ENCODE peak calls at places on chromosome 7, in nine cellular contexts. O is A549, G is stomach, D is HepG2, T is sigmoid colon, M is transverse colon, J is suprapubic skin, S is ovary, E is GM12878. B is an unnamed sample.
A peak's percentile ranks its signal among the peaks of the same experiment; 100 is the strongest.

GRCh38 chr7:6256709-6257535 is 15.5 kb downstream of the CYTH3 start:
- DNase-seq in S (no peak), O (no peak), J (peak; percentile 86), M (peak; percentile 22), E (peak; percentile 89), D (peak; percentile 36), T (no peak), G (no peak), B (peak; percentile 34)

GRCh38 chr7:12923971-12924370 is 236.5 kb downstream of the ARL4A start:
- DNase-seq in E (no peak), D (no peak), S (no peak), T (no peak), O (no peak), M (no peak), J (no peak), G (no peak), B (no peak)

GRCh38 chr7:28882896-28883470 is 75.1 kb downstream of the TRIL start:
- DNase-seq in M (peak; percentile 11), E (no peak), J (no peak), O (no peak), D (no peak), G (no peak), S (no peak), T (no peak), B (no peak)

GRCh38 chr7:19015066-19015465 is 102.4 kb downstream of the TWIST1 start:
- DNase-seq in T (no peak), E (no peak), S (no peak), D (no peak), M (no peak), O (no peak), J (no peak), G (no peak), B (no peak)

GRCh38 chr7:40742270-40742669 is 607.5 kb downstream of the SUGCT start:
- DNase-seq in T (no peak), G (no peak), D (no peak), M (no peak), E (no peak), J (no peak), O (no peak), S (no peak), B (no peak)

GRCh38 chr7:142549007-142549406 is 200.3 kb upstream of the PRSS1 start:
- DNase-seq in T (no peak), M (no peak), J (no peak), O (no peak), D (no peak), S (no peak), G (no peak), E (no peak), B (no peak)

GRCh38 chr7:127938588-127938987 is 92.6 kb downstream of the LRRC4 start:
- DNase-seq in E (no peak), T (no peak), O (no peak), M (no peak), S (no peak), D (no peak), G (no peak), J (no peak), B (no peak)

GRCh38 chr7:114825423-114825951 is 96.4 kb upstream of the MDFIC start:
- DNase-seq in D (no peak), O (no peak), M (no peak), G (no peak), S (no peak), J (no peak), T (no peak), E (no peak), B (no peak)

GRCh38 chr7:378551-379455 is 88.8 kb downstream of the FOXL3 start:
- DNase-seq in G (peak; percentile 75), E (no peak), J (peak; percentile 73), O (no peak), S (no peak), D (no peak), T (peak; percentile 68), M (peak; percentile 72), B (no peak)

GRCh38 chr7:2111568-2111967 is 121.2 kb downstream of the MAD1L1 start:
- DNase-seq in T (no peak), G (no peak), S (peak; percentile 23), M (no peak), D (no peak), E (no peak), J (no peak), O (no peak), B (no peak)

GRCh38 chr7:89238156-89238555 is 442.6 kb upstream of the TEX47 start:
- DNase-seq in M (no peak), S (no peak), O (no peak), J (no peak), D (no peak), G (no peak), E (no peak), T (no peak), B (no peak)

GRCh38 chr7:16951483-16952080 is 69.8 kb upstream of the AGR3 start:
- DNase-seq in M (no peak), E (no peak), G (no peak), J (no peak), S (no peak), O (no peak), D (no peak), T (no peak), B (no peak)

GRCh38 chr7:22576941-22577927 is 77.2 kb upstream of the STEAP1B start:
- DNase-seq in G (no peak), O (no peak), E (no peak), D (no peak), S (no peak), M (no peak), T (peak; percentile 79), J (no peak), B (peak; percentile 75)

GRCh38 chr7:114678116-114678515 is 243.8 kb upstream of the MDFIC start:
- DNase-seq in G (no peak), T (no peak), E (no peak), O (no peak), D (no peak), S (no peak), J (no peak), M (no peak), B (no peak)

GRCh38 chr7:73734619-73735525 is 3.7 kb downstream of the ABHD11 start:
- DNase-seq in D (peak; percentile 77), S (no peak), T (peak; percentile 86), M (peak; percentile 94), E (peak; percentile 49), G (peak; percentile 92), J (peak; percentile 87), O (peak; percentile 80), B (peak; percentile 58)

GRCh38 chr7:3194501-3195141 is 106.4 kb upstream of the SDK1 start:
- DNase-seq in T (no peak), D (peak; percentile 97), O (peak; percentile 85), S (peak; percentile 69), E (no peak), M (no peak), G (no peak), J (no peak), B (no peak)

GRCh38 chr7:31023877-31024276 is 28.2 kb upstream of the ADCYAP1R1 start:
- DNase-seq in D (no peak), E (peak; percentile 11), G (no peak), O (no peak), J (no peak), M (no peak), S (no peak), T (no peak), B (no peak)
- TF ChIP-seq EP300 in D (no peak), E (no peak), G (no peak), O (no peak), J (no peak), M (no peak), S (no peak), T (no peak), B (no peak)

DNA sequence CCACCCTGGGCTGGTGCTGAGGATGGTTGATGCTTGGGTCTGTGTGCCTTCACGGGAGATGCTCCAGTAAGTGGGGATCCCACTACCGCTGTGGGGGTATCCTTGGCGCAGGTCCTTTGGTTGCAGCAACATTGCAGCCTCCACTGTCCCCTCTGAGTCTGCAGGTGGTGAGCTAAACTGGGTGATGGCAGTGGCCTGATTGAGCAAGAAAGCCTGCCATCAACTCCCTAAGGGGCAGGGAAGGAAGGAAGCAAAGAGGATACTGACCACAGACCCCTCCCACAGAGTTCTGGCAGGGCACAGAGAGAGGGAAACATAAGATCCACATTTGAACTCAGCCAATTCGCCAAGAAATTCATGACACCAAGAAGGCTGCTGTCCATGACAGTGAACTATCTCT is 43.2 kb downstream of the MYO1G start:
- DNase-seq in J (no peak), S (no peak), E (no peak), O (no peak), M (no peak), D (no peak), G (no peak), T (no peak), B (no peak)
- TF ChIP-seq EP300 in J (no peak), S (no peak), E (no peak), O (no peak), M (no peak), D (no peak), G (no peak), T (no peak), B (no peak)

DNA sequence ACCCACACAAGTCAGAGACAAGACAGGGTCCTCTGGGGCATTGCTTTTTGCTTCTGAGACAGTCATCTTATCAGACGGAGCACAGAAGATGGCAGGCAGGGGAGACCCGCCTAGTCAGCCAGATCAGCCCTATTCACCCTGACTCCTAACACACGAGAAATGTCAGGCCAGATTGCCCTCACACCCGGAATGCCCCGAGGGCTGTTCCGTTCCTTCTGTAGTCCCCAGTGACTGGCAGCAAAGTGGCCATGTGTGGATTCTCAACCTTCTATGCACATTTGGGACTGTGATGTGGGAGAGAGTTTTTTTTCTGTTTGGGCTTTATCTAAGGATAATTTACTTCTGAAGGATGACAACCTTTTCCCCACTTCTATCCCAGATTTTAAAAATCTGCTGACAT is 35.5 kb upstream of the TBX20 start:
- DNase-seq in O (no peak), T (no peak), G (no peak), D (no peak), J (no peak), M (no peak), S (no peak), E (no peak), B (no peak)
- TF ChIP-seq EP300 in O (no peak), T (no peak), G (no peak), D (no peak), J (no peak), M (no peak), S (no peak), E (no peak), B (no peak)

GRCh38 chr7:102255916-102256315 is 30.8 kb upstream of the SH2B2 start:
- DNase-seq in S (no peak), M (no peak), G (no peak), E (no peak), J (no peak), O (no peak), T (no peak), D (no peak), B (no peak)

GRCh38 chr7:102255501-102255900 is 31.2 kb upstream of the SH2B2 start:
- DNase-seq in G (no peak), O (no peak), J (no peak), T (no peak), M (no peak), S (no peak), D (no peak), E (no peak), B (no peak)

GRCh38 chr7:102260856-102261255 is 25.8 kb upstream of the SH2B2 start:
- DNase-seq in J (no peak), S (peak; percentile 59), T (no peak), O (no peak), M (no peak), E (no peak), G (no peak), D (no peak), B (no peak)

GRCh38 chr7:102258749-102259107 is 27.9 kb upstream of the SH2B2 start:
- DNase-seq in S (no peak), T (no peak), O (no peak), M (no peak), E (no peak), G (no peak), D (no peak), J (no peak), B (no peak)

GRCh38 chr7:102258073-102258748 is 28.5 kb upstream of the SH2B2 start:
- DNase-seq in M (no peak), J (no peak), E (no peak), G (no peak), D (peak; percentile 88), T (no peak), S (no peak), O (no peak), B (no peak)
- TF ChIP-seq EP300 in M (no peak), J (no peak), E (no peak), G (no peak), D (peak; percentile 52), T (no peak), S (no peak), O (no peak), B (no peak)